ENCODE peak calls at places on chromosomes 5 and 9, in five cellular contexts. T, B, F, O and X are unnamed samples. For H3K4me1, the result is how much of the 10 kb centered on the place peaks cover.

GRCh38 chr5:37090781-37091180 is 158.4 kb downstream of the CPLANE1 start:
- DNase-seq in B (peak), F (no peak), T (no peak), O (no peak), X (no peak)

GRCh38 chr9:7382365-7382764 is 417.2 kb downstream of the DMAC1 start:
- DNase-seq in B (no peak), F (no peak), O (no peak), T (no peak), X (no peak)

GRCh38 chr9:20271107-20271506 is 351.2 kb downstream of the MLLT3 start:
- DNase-seq in F (no peak), O (no peak), T (no peak), B (no peak), X (no peak)

GRCh38 chr9:13351768-13352386 is 72.4 kb upstream of the MPDZ start:
- DNase-seq in O (peak), T (peak), F (no peak), B (peak), X (peak)

GRCh38 chr9:133429641-133430161 is 7.5 kb downstream of the ADAMTS13 start:
- DNase-seq in B (peak), T (peak), F (no peak), O (peak), X (peak)

GRCh38 chr5:43149231-43149630 is 28.5 kb downstream of the ZNF131 start:
- DNase-seq in F (no peak), T (no peak), B (no peak), O (no peak), X (no peak)

GRCh38 chr9:96513622-96514021 is 63.7 kb downstream of the HABP4 start:
- DNase-seq in O (no peak), T (no peak), F (no peak), B (peak), X (no peak)

GRCh38 chr9:108439967-108440366 is 415.8 kb downstream of the ACTL7B start:
- DNase-seq in O (no peak), T (no peak), F (no peak), B (peak), X (no peak)

GRCh38 chr5:177447066-177447610 is 524 bp downstream of the PRR7 start:
- DNase-seq in O (peak), T (peak), F (no peak), B (peak), X (peak)

GRCh38 chr9:124771867-124772621 is 933 bp upstream of the NR6A1 start:
- DNase-seq in B (peak), T (peak), F (no peak), O (peak), X (peak)
- H3K4me1 ChIP-seq in B (under half), T (under half), F (under half), O (under half), X (under half)

GRCh38 chr9:94867842-94868312 is 141.4 kb downstream of the AOPEP start:
- DNase-seq in F (no peak), T (no peak), O (no peak), B (peak), X (no peak)

GRCh38 chr9:94866770-94867169 is 140.3 kb downstream of the AOPEP start:
- DNase-seq in O (no peak), F (no peak), T (no peak), B (no peak), X (no peak)

GRCh38 chr9:94865599-94866456 is 139.3 kb downstream of the AOPEP start:
- DNase-seq in T (peak), F (no peak), O (no peak), B (peak), X (peak)

GRCh38 chr9:94868462-94868861 is 142.0 kb downstream of the AOPEP start:
- DNase-seq in B (no peak), F (no peak), O (no peak), T (no peak), X (no peak)

GRCh38 chr9:94867281-94867841 is 140.9 kb downstream of the AOPEP start:
- DNase-seq in T (no peak), O (peak), B (peak), F (no peak), X (peak)
- H3K4me1 ChIP-seq in T (under half), O (half or more), B (under half), F (under half), X (under half)

GRCh38 chr5:123808841-123809240 is 296.9 kb downstream of the CSNK1G3 start:
- DNase-seq in B (no peak), F (no peak), O (no peak), T (no peak), X (no peak)

GRCh38 chr5:123810911-123811310 is 298.9 kb downstream of the CSNK1G3 start:
- DNase-seq in O (no peak), B (no peak), F (no peak), T (no peak), X (no peak)

GRCh38 chr5:123811771-123812170 is 299.8 kb downstream of the CSNK1G3 start:
- DNase-seq in B (no peak), T (no peak), O (no peak), F (no peak), X (peak)

GRCh38 chr5:123810253-123810652 is 298.3 kb downstream of the CSNK1G3 start:
- DNase-seq in B (no peak), O (peak), F (no peak), T (no peak), X (no peak)

GRCh38 chr5:123809594-123810172 is 297.7 kb downstream of the CSNK1G3 start:
- DNase-seq in B (no peak), F (no peak), O (peak), T (no peak), X (peak)
- H3K4me1 ChIP-seq in B (under half), F (under half), O (half or more), T (under half), X (half or more)

DNA sequence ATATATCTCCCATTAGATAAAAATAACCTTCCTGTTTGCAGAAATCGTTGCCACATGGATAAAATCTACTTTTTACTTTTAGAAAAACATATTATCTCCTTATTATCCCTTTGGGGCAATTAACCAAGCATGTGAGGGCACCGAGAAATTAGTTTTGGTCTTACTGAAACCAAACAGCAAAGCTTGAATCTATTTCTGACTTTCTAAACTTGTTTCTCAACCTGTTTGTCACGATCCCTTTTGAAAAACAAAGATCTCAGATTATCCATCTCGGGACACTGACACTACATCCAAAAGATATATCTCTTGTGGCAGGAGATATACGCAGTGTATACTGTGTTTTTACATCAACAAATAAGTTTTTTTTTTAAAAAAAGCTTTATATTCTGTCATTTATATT is 2.3 kb downstream of the TUT7 start:
- DNase-seq in F (no peak), T (no peak), B (no peak), O (no peak), X (no peak)
- H3K4me1 ChIP-seq in F (under half), T (under half), B (under half), O (under half), X (under half)

DNA sequence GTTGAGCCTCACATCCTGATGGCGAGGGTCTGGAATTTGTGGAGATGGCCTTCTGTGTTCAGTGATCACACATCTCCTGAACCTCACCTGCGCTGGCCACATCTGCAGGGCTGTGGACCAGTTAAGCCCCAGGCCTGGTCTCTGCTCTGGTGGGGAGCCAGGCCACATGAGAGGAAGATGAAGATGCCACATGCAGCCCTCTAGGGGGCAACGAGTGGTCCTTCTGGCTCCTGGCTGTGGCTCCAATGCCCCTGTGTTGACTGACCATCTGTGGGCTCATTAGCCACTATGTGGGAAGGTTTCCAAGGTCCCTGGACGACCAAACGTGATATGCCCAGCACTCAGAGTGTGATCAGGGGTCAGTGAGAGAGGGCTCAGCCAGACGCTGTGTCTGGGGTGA is 203.0 kb downstream of the HSPA4 start:
- DNase-seq in O (no peak), T (no peak), F (no peak), B (no peak), X (no peak)
- H3K4me1 ChIP-seq in O (under half), T (under half), F (under half), B (under half), X (under half)

DNA sequence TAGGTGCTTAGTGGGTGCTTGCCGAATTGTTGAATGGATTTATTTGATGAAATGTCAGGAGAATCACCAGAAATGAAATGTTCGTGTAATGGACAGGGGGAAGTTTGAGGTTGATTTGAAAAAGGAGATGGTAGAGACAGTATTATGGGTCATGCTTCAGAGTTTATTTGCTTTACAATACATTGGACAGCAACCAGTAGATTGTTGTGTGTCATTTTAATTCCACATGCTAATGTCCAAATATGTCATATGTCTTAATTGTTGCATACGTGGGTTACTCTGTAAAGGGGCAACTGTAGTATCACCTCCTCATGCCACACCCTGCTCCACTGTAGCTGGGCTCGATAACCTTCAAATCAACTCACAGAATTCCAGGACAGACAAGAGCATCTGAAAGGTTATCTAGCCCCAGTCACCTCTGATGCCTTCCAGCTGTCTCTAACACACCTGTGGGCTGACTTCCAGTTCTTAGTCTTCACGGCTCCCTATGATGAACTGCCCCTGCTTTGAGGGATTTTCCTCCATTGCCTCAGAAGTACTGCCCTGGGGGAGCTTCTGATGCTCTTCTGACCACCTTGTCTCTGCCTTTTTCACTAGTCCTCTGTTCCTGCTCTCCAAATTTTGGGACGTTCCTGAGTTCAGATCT is 1.7 kb downstream of the PDCD1LG2 start:
- DNase-seq in F (no peak), T (no peak), B (no peak), O (no peak), X (no peak)
- H3K4me1 ChIP-seq in F (under half), T (under half), B (under half), O (under half), X (under half)